ENCODE peak calls at places on chromosome 3, in five cellular contexts. B is mesenchymal stem cell, D is mesendoderm, W is H9, M is neuronal stem cell. L is an unnamed sample.

GRCh38 chr3:62874398-62875102 is 666 bp downstream of the CADPS start:
- DNase-seq in D (no peak), B (no peak), W (no peak), M (no peak), L (no peak)

GRCh38 chr3:62374375-62374876 is 1.1 kb upstream of the FEZF2 start:
- DNase-seq in D (peak), M (peak), W (peak), B (peak), L (peak)

GRCh38 chr3:60536420-60536819 is 714.8 kb downstream of the FHIT start:
- DNase-seq in W (no peak), D (no peak), M (no peak), B (no peak), L (no peak)

GRCh38 chr3:106114848-106115247 is 246.0 kb upstream of the CBLB start:
- DNase-seq in D (no peak), B (peak), W (no peak), M (no peak), L (peak)

GRCh38 chr3:164779816-164780215 is 298.5 kb downstream of the SI start:
- DNase-seq in W (no peak), D (no peak), M (no peak), B (peak), L (no peak)

GRCh38 chr3:108564564-108564963 is 24.7 kb downstream of the CIP2A start:
- DNase-seq in M (no peak), D (no peak), B (no peak), W (no peak), L (peak)

GRCh38 chr3:183180105-183180763 is 17.7 kb upstream of the LAMP3 start:
- DNase-seq in B (no peak), D (peak), W (no peak), M (peak), L (no peak)

GRCh38 chr3:165339753-165340152 is 143.6 kb upstream of the SLITRK3 start:
- DNase-seq in M (no peak), W (no peak), B (peak), D (peak), L (peak)

GRCh38 chr3:189202583-189202982 is 30.8 kb downstream of the TPRG1 start:
- DNase-seq in W (no peak), D (no peak), B (no peak), M (no peak), L (no peak)
- H4K8ac ChIP-seq in W (no peak), D (no peak), B (no peak), M (no peak), L (no peak)

GRCh38 chr3:112654492-112654891 is 13.5 kb upstream of the CCDC80 start:
- DNase-seq in M (no peak), W (no peak), D (no peak), B (no peak), L (peak)
- H4K8ac ChIP-seq in M (no peak), W (no peak), D (no peak), B (no peak), L (peak)

GRCh38 chr3:32667072-32667582 is 17.9 kb upstream of the CNOT10 start:
- DNase-seq in D (no peak), M (no peak), W (no peak), B (no peak), L (no peak)

GRCh38 chr3:32660634-32661033 is 24.4 kb upstream of the CNOT10 start:
- DNase-seq in W (no peak), M (no peak), B (no peak), D (no peak), L (no peak)

GRCh38 chr3:32662638-32663037 is 22.4 kb upstream of the CNOT10 start:
- DNase-seq in W (no peak), M (no peak), D (no peak), B (no peak), L (no peak)
- H4K8ac ChIP-seq in W (no peak), M (no peak), D (no peak), B (no peak), L (no peak)

GRCh38 chr3:170633573-170633972 is 47.7 kb upstream of the SLC7A14 start:
- DNase-seq in D (no peak), M (no peak), W (no peak), B (no peak), L (no peak)

GRCh38 chr3:170639003-170639402 is 53.1 kb upstream of the SLC7A14 start:
- DNase-seq in W (no peak), M (no peak), D (no peak), B (no peak), L (no peak)

GRCh38 chr3:170634663-170635096 is 48.8 kb upstream of the SLC7A14 start:
- DNase-seq in B (no peak), W (no peak), D (no peak), M (no peak), L (no peak)

GRCh38 chr3:170637321-170637720 is 51.4 kb upstream of the SLC7A14 start:
- DNase-seq in W (no peak), M (peak), B (no peak), D (no peak), L (no peak)

GRCh38 chr3:170636609-170637008 is 50.7 kb upstream of the SLC7A14 start:
- DNase-seq in M (no peak), D (no peak), B (no peak), W (no peak), L (no peak)
- H4K8ac ChIP-seq in M (no peak), D (no peak), B (no peak), W (no peak), L (no peak)

L was measured in IMR-90.